ENCODE peak calls at places on chromosomes 2 and 18, in eight cellular contexts. Y, Z, Q, J, H, B, U and L are unnamed samples. For H3K36me3, the result is how much of the 10 kb centered on the place peaks cover.

GRCh38 chr2:175824243-175824642 is 177.8 kb downstream of the LNPK start:
- DNase-seq in Z (no peak), Y (no peak), B (no peak), Q (no peak), H (no peak), U (no peak), J (no peak), L (no peak)

GRCh38 chr2:170817247-170817998 is 736 bp downstream of the GAD1 start:
- DNase-seq in J (no peak), Y (no peak), U (no peak), H (peak), B (no peak), Z (no peak), Q (no peak), L (no peak)

GRCh38 chr2:67845557-67846114 is 217.2 kb downstream of the C1D start:
- DNase-seq in B (no peak), Y (no peak), Z (no peak), J (no peak), Q (no peak), H (no peak), U (no peak), L (no peak)

GRCh38 chr18:13433685-13434084 is 215.1 kb downstream of the LDLRAD4 start:
- DNase-seq in Q (no peak), Z (no peak), U (no peak), H (no peak), J (no peak), B (no peak), Y (no peak), L (no peak)

GRCh38 chr2:165455940-165456479 is 13.5 kb upstream of the CSRNP3 start:
- DNase-seq in B (no peak), U (no peak), Y (no peak), J (no peak), Q (no peak), Z (no peak), H (no peak), L (no peak)

GRCh38 chr2:74472086-74472944 is at the start of gene MRPL53:
- DNase-seq in Q (peak), J (peak), H (peak), Y (peak), U (peak), Z (peak), B (peak), L (peak)

GRCh38 chr2:59314367-59314766 is 1073.2 kb upstream of the FANCL start:
- DNase-seq in U (no peak), J (no peak), Y (no peak), Z (no peak), H (no peak), B (no peak), Q (no peak), L (no peak)

GRCh38 chr18:8503287-8503686 is 106.0 kb upstream of the RAB12 start:
- DNase-seq in H (no peak), B (no peak), J (no peak), Y (no peak), Q (no peak), U (no peak), Z (no peak), L (no peak)

GRCh38 chr2:215418064-215418963 is 17.6 kb downstream of the FN1 start:
- DNase-seq in Q (no peak), Z (no peak), B (no peak), H (no peak), J (no peak), U (no peak), Y (no peak), L (no peak)
- H3K36me3 ChIP-seq in Q (under half), Z (under half), B (under half), H (under half), J (under half), U (under half), Y (under half), L (half or more)

GRCh38 chr18:10950876-10951630 is 198.3 kb downstream of the PIEZO2 start:
- DNase-seq in B (no peak), H (no peak), Z (no peak), U (no peak), Y (no peak), J (no peak), Q (no peak), L (no peak)

GRCh38 chr18:10950080-10950875 is 199.1 kb downstream of the PIEZO2 start:
- DNase-seq in Y (no peak), Q (no peak), Z (no peak), H (no peak), U (no peak), J (no peak), B (no peak), L (no peak)

GRCh38 chr18:10951631-10952544 is 197.5 kb downstream of the PIEZO2 start:
- DNase-seq in Q (no peak), H (no peak), B (no peak), J (no peak), Z (no peak), Y (no peak), U (no peak), L (no peak)

GRCh38 chr18:10949655-10950054 is 199.7 kb downstream of the PIEZO2 start:
- DNase-seq in U (no peak), B (no peak), H (no peak), Z (no peak), Q (no peak), Y (no peak), J (no peak), L (no peak)

DNA sequence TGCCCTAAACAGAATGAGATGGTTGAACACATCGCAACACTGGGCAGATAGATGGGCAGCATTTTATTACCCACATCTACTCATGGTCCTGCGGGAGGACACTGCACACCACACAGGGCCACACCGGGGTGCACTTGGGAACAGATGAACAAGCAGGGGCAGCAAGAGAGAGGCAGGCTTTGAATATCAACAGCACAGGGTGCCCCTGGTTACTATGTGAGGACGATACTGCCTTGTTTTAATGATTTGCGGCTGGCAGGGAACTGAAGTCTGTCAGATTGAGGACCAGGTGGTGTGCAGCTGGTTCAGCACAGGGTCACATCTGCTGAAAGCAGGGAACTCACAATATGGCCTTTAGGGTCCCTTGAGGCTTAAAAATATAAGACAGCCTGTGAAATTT is 195.7 kb downstream of the PIEZO2 start:
- DNase-seq in Y (no peak), Z (no peak), U (no peak), H (no peak), B (no peak), J (peak), Q (no peak), L (no peak)
- H3K4me3 ChIP-seq in Y (no peak), Z (no peak), U (no peak), H (no peak), B (no peak), J (no peak), Q (no peak), L (no peak)

GRCh38 chr2:231711677-231712461 is 3.5 kb downstream of the PTMA start:
- DNase-seq in J (peak), Q (no peak), B (peak), Z (no peak), H (no peak), Y (peak), U (no peak), L (no peak)
- H3K36me3 ChIP-seq in J (under half), Q (under half), B (under half), Z (under half), H (under half), Y (under half), U (under half), L (under half)

DNA sequence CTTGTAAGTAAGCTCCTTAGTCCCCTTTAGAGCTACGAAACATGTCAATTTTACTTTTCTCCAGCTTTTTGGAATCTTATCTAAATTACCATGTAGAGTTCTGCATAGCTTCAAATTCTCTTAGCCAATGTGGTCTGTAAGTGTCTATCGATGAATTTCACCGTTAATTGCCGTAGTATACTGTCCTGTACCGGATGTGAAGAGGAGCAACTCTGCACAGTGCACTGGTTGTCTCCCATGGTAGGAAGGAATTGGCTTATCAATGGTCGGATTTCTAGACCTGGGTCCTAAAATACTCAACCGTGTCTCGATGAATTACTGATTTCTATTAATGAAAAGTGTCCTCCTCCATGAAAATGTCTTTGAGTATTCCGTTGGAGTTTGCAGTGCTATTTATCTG is 1.9 kb downstream of the NOP58 start:
- DNase-seq in B (no peak), Q (no peak), Z (no peak), H (no peak), U (no peak), Y (no peak), J (no peak), L (no peak)
- H3K4me3 ChIP-seq in B (peak), Q (peak), Z (peak), H (peak), U (peak), Y (peak), J (peak), L (peak)